ENCODE peak calls at places on chromosomes 13 and 19, in six cellular contexts. O is left ventricle myocardium inferior, P is Peyer's patch, X is neuronal stem cell, V is psoas muscle, G is tibial nerve. F is an unnamed sample.

GRCh38 chr19:24098359-24098758 is 11.4 kb downstream of the ZNF254 start:
- DNase-seq in X (no peak), G (no peak), V (no peak), O (no peak), P (no peak), F (no peak)

GRCh38 chr19:903266-903797 is 9.7 kb downstream of the R3HDM4 start:
- DNase-seq in P (no peak), O (no peak), V (no peak), G (no peak), X (no peak), F (no peak)

GRCh38 chr19:3673506-3674439 is 26.5 kb downstream of the PIP5K1C start:
- DNase-seq in O (no peak), V (no peak), P (no peak), X (no peak), G (no peak), F (no peak)

GRCh38 chr13:89514534-89515312 is 1832.8 kb upstream of the MIR17HG start:
- DNase-seq in P (no peak), O (no peak), V (no peak), G (no peak), X (peak; percentile 53), F (no peak)

GRCh38 chr13:91719033-91719432 is 320.6 kb downstream of the GPC5 start:
- DNase-seq in X (no peak), G (no peak), V (peak; percentile 9), O (no peak), P (no peak), F (no peak)

GRCh38 chr13:99278199-99278598 is 20.0 kb upstream of the GPR18 start:
- DNase-seq in G (no peak), X (no peak), P (no peak), V (no peak), O (no peak), F (no peak)

GRCh38 chr19:29795461-29795860 is 16.3 kb upstream of the CCNE1 start:
- DNase-seq in X (no peak), G (no peak), V (no peak), O (no peak), P (no peak), F (no peak)

GRCh38 chr13:46884531-46884930 is 12.3 kb downstream of the HTR2A start:
- DNase-seq in V (no peak), O (no peak), G (no peak), P (no peak), X (no peak), F (no peak)

GRCh38 chr13:75512253-75512652 is 25.4 kb downstream of the COMMD6 start:
- DNase-seq in V (no peak), P (no peak), X (no peak), O (no peak), G (no peak), F (no peak)

GRCh38 chr13:77678691-77679090 is 18.8 kb upstream of the SLAIN1 start:
- DNase-seq in G (no peak), O (no peak), X (no peak), V (no peak), P (no peak), F (no peak)

GRCh38 chr19:7228935-7229541 is 65.2 kb downstream of the INSR start:
- DNase-seq in O (no peak), X (no peak), P (no peak), V (no peak), G (no peak), F (no peak)

GRCh38 chr19:10214784-10215183 is 16.3 kb downstream of the S1PR2 start:
- DNase-seq in X (no peak), O (no peak), P (no peak), G (no peak), V (no peak), F (no peak)

GRCh38 chr13:111035861-111036260 is 79.2 kb upstream of the ARHGEF7 start:
- DNase-seq in X (no peak), G (no peak), V (no peak), O (no peak), P (no peak), F (no peak)

GRCh38 chr19:49064768-49065611 is at the start of gene NTF4:
- DNase-seq in O (no peak), V (peak; percentile 19), X (peak; percentile 71), G (no peak), P (no peak), F (no peak)

GRCh38 chr19:54530866-54531265 is 28.2 kb downstream of the LAIR2 start:
- DNase-seq in V (no peak), O (no peak), G (no peak), P (no peak), X (no peak), F (no peak)

GRCh38 chr19:49546825-49547565 is 19.2 kb downstream of the RCN3 start:
- DNase-seq in G (peak; percentile 97), X (peak; percentile 93), P (peak; percentile 89), V (no peak), O (no peak), F (peak; percentile 47)

GRCh38 chr13:24130134-24130792 is 30.3 kb upstream of the SPATA13 start:
- DNase-seq in O (no peak), V (no peak), X (no peak), P (no peak), G (no peak), F (no peak)

GRCh38 chr13:98822238-98822606 is 69.8 kb upstream of the SLC15A1 start:
- DNase-seq in V (no peak), G (no peak), O (no peak), P (no peak), X (no peak), F (no peak)

GRCh38 chr19:18599485-18599884 is 7.1 kb downstream of the CRLF1 start:
- DNase-seq in P (no peak), G (no peak), V (no peak), O (no peak), X (no peak), F (no peak)

GRCh38 chr19:18364826-18365528 is 21.0 kb upstream of the GDF15 start:
- DNase-seq in G (peak; percentile 75), P (peak; percentile 89), O (peak; percentile 42), V (no peak), X (no peak), F (peak; percentile 40)

GRCh38 chr13:23876265-23876664 is 12.9 kb downstream of the MIPEP start:
- DNase-seq in G (no peak), P (peak; percentile 58), V (no peak), O (no peak), X (no peak), F (no peak)

GRCh38 chr19:24052811-24053210 is 34.2 kb upstream of the ZNF254 start:
- DNase-seq in P (no peak), O (no peak), V (no peak), G (no peak), X (no peak), F (no peak)

GRCh38 chr13:109667754-109668360 is 118.5 kb downstream of the IRS2 start:
- DNase-seq in V (no peak), O (no peak), P (no peak), X (no peak), G (no peak), F (no peak)

GRCh38 chr19:7366701-7367420 is 18.1 kb downstream of the ARHGEF18 start:
- DNase-seq in V (no peak), X (no peak), O (no peak), P (no peak), G (no peak), F (no peak)

GRCh38 chr19:11197291-11198174 is at the start of gene KANK2:
- DNase-seq in G (peak; percentile 74), X (peak; percentile 74), O (peak; percentile 88), P (peak; percentile 88), V (peak; percentile 86), F (no peak)

DNA sequence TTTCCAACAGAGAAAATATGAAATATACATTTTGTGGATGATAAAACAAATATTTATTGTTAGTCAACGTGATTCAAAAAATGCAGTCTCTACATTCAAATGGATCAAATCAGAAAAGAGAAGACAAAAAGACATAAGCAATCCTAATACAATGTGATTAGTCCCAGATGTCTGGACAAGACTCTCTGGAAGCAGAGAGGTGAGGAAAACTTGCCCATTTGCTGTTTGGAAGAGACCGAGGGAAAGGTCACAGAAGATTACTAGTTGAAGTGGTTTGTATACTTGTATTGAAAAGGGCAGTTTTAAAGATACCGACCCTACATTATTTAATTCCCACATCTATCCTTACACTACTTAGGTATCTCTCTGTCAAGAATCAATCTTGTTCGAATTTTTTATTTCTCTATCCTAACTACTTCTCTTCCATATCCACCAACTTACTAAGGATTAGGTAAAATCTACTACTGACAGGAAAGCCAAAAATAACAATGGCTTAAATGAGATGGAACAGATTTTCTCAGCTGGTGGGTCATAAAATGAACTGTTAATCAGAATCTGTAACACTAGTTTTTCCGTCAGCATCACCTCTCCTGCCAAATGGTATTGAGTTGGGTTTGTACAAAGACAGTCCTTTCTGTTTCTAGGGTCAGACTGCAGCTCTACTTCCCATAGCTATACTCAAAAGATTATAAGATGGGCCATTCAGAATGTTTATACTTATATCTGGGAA is 497.1 kb downstream of the DCT start:
- DNase-seq in G (no peak), P (no peak), X (no peak), O (no peak), V (no peak), F (no peak)
- H3K27ac ChIP-seq in G (no peak overlapping the region), P (no peak overlapping the region), X (no peak overlapping the region), O (no peak overlapping the region), V (no peak overlapping the region), F (no peak overlapping the region)

DNA sequence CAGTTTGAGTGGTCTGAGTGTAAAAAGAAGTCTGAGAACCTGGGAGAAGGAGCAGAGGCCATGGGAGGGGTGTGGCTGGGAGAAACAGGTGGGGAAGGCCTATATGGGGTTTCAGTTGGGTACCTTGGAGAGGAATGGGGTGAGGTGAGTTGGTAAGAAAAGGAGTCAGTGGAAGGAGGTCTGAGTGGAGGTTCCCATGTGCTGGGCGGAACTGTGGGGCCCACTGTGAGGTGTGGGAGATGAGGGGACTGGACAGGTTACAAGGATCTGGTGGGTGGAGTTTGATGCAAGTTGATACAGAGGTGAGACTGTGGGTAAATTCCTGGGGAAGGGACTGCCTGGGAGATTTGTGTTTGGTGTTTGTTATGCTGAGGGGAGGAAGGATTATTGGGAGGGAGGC is 2.1 kb downstream of the ZNF574 start:
- DNase-seq in O (no peak), G (no peak), V (no peak), P (no peak), X (no peak), F (no peak)
- H3K4me3 ChIP-seq in O (no peak overlapping the region), G (no peak overlapping the region), V (no peak overlapping the region), P (no peak overlapping the region), X (peak overlapping the region; percentile 96), F (no peak overlapping the region)

DNA sequence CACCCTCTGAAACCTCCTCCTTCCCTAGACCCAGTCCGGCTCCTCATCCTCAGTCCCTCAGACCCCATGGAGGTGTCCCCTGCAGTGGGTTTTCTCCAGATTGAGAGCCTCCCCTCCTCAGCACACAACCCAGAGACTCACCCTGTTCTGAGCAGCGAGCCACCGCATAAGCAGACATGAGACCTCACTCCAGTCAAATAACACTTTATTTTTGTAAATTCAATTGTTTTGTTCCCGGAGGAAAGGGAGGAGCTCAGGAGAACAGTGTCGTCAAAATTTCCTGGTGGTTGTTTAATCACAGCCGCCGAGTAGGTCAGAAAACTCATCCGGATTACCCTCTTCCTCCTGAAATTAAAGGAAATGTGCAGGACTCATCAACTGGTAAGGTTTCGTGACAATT is 57.5 kb downstream of the ERICH4 start:
- DNase-seq in G (no peak), X (no peak), V (no peak), O (no peak), P (no peak), F (no peak)
- H3K27ac ChIP-seq in G (peak overlapping the region; percentile 80), X (no peak overlapping the region), V (peak overlapping the region; percentile 75), O (peak overlapping the region; percentile 89), P (peak overlapping the region; percentile 61), F (no peak overlapping the region)

DNA sequence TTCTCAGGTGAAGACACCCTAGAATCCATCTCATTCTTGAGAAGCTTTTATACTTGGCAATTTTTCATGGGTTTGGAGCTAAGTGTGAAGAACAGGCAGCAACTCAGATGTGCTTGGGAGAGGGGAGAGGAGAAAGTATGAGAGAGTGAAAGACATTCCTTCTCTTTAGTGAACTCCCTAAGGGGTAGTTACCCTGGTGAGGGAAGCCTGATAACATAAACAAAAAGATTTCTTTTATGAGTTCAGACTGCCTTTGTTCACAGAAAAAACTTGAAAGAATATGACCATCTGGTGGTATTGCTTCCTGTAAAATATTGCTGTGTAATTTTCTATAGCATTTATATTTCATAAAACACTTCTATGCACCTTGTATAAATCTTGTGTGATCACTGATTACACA is at the start of gene STOML3:
- DNase-seq in P (no peak), G (no peak), V (no peak), X (no peak), O (no peak), F (no peak)
- H3K4me3 ChIP-seq in P (no peak within 1 kb of the TSS), G (no peak within 1 kb of the TSS), V (no peak within 1 kb of the TSS), X (no peak within 1 kb of the TSS), O (no peak within 1 kb of the TSS), F (no peak within 1 kb of the TSS)